ENCODE peak calls at places on chromosomes 4 and X, in five cellular contexts. O is A549, D is GM12878, B is WTC11, U is K562. A is an unnamed sample.
A peak's percentile ranks its signal among the peaks of the same experiment; 100 is the strongest.

GRCh38 chrX:22674947-22675346 is 324.8 kb upstream of the DDX53 start:
- DNase-seq in O (no peak), D (no peak), B (no peak), U (no peak), A (no peak)

GRCh38 chr4:26533685-26534084 is 43.4 kb upstream of the CCKAR start:
- DNase-seq in O (no peak), D (no peak), B (no peak), U (no peak), A (no peak)

GRCh38 chr4:26325191-26325590 is 4.4 kb downstream of the RBPJ start:
- DNase-seq in O (no peak), D (no peak), B (no peak), U (no peak), A (peak; percentile 42)

GRCh38 chr4:20440170-20440569 is 188.5 kb downstream of the SLIT2 start:
- DNase-seq in O (no peak), D (no peak), B (no peak), U (peak; percentile 5), A (no peak)

GRCh38 chr4:22417408-22417807 is 98.5 kb downstream of the ADGRA3 start:
- DNase-seq in O (no peak), D (no peak), B (no peak), U (no peak), A (no peak)

GRCh38 chr4:100838286-100838685 is 320.5 kb upstream of the EMCN start:
- DNase-seq in O (no peak), D (no peak), B (no peak), U (no peak), A (no peak)

GRCh38 chrX:136021160-136021559 is 35.9 kb downstream of the SLC9A6 start:
- DNase-seq in O (no peak), D (peak; percentile 35), B (no peak), U (no peak), A (no peak)

GRCh38 chrX:126272795-126273497 is 106.9 kb upstream of the DCAF12L2 start:
- DNase-seq in O (no peak), D (no peak), B (no peak), U (no peak), A (no peak)

GRCh38 chr4:183801460-183802168 is 103.5 kb upstream of the STOX2 start:
- DNase-seq in O (no peak), D (no peak), B (no peak), U (no peak), A (no peak)
- TF ChIP-seq ESRRA in O (no peak), D (no peak), B (no peak), U (no peak), A (no peak)

GRCh38 chrX:51896626-51897025 is 3.2 kb downstream of the MAGED1 start:
- DNase-seq in O (no peak), D (no peak), B (no peak), U (no peak), A (no peak)

GRCh38 chrX:51891821-51892551 is 1.4 kb upstream of the MAGED1 start:
- DNase-seq in O (no peak), D (no peak), B (no peak), U (no peak), A (no peak)

GRCh38 chrX:51894697-51895336 is 1.4 kb downstream of the MAGED1 start:
- DNase-seq in O (no peak), D (no peak), B (peak; percentile 22), U (no peak), A (no peak)

GRCh38 chrX:51892921-51893745 is at the start of gene MAGED1:
- DNase-seq in O (peak; percentile 55), D (peak; percentile 84), B (peak; percentile 93), U (no peak), A (peak; percentile 90)

GRCh38 chrX:51893931-51894696 is 691 bp downstream of the MAGED1 start:
- DNase-seq in O (no peak), D (no peak), B (peak; percentile 22), U (no peak), A (no peak)
- TF ChIP-seq ESRRA in O (no peak), D (no peak), B (no peak), U (no peak), A (no peak)

DNA sequence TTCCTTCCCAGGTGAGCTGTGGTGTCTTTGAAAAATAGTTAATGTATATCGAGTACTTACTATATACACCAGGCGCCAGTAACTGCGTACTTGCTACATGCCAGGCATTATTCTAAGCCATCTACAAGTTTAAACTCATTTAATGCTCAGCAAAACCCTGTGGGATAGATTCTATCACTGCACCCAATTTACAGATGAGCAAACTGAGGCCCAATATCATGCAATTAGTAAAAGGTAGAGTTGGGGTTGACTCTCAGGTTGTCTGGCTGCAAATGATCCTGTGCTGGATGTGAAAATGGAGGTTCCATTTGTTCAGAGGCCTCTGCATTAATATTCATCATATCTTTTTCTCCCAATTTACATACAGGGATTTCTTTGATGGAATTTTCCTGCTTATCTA is 17.6 kb downstream of the NKX3-2 start:
- DNase-seq in O (no peak), D (no peak), B (no peak), U (no peak), A (no peak)
- TF ChIP-seq ESRRA in O (no peak), D (no peak), B (no peak), U (no peak), A (no peak)

GRCh38 chrX:132004728-132005127 is 18.4 kb upstream of the STK26 start:
- DNase-seq in O (no peak), D (no peak), B (no peak), U (peak; percentile 48), A (no peak)
- TF ChIP-seq ESRRA in O (no peak), D (no peak), B (no peak), U (no peak), A (no peak)

A was measured in HepG2.